ENCODE peak calls at places on chromosomes 2 and 18, in eight cellular contexts. R is naive thymus-derived CD4-positive, alpha-beta T cell; Q is right lobe of liver; P is keratinocyte; H is body of pancreas; B is tibial artery; V is left lung; Y is GM23248. N is an unnamed sample.

GRCh38 chr2:231263118-231263831 is 64.8 kb downstream of the ARMC9 start:
- DNase-seq in B (no peak), V (no peak), P (no peak), R (no peak), Y (no peak), Q (no peak), H (peak; percentile 70), N (no peak)

GRCh38 chr2:170145675-170146432 is 32.1 kb upstream of the MYO3B start:
- DNase-seq in Y (no peak), P (no peak), R (no peak), B (no peak), V (no peak), H (no peak), Q (no peak), N (no peak)

GRCh38 chr2:228245601-228246000 is 64.1 kb upstream of the SPHKAP start:
- DNase-seq in Y (no peak), P (no peak), B (no peak), Q (no peak), R (no peak), V (no peak), H (no peak), N (no peak)

GRCh38 chr18:32378705-32379104 is 92.0 kb downstream of the GAREM1 start:
- DNase-seq in Y (peak; percentile 43), Q (peak; percentile 60), R (no peak), V (no peak), H (peak; percentile 93), B (no peak), P (no peak), N (no peak)

GRCh38 chr2:105765415-105766299 is 20.9 kb downstream of the NCK2 start:
- DNase-seq in R (no peak), V (no peak), P (peak; percentile 28), B (no peak), Y (no peak), H (no peak), Q (no peak), N (no peak)

GRCh38 chr2:233387225-233387624 is 32.9 kb downstream of the DGKD start:
- DNase-seq in Q (no peak), P (no peak), Y (no peak), V (no peak), B (peak; percentile 80), H (no peak), R (no peak), N (no peak)

GRCh38 chr2:71223767-71224333 is 3.1 kb downstream of the PAIP2B start:
- DNase-seq in R (no peak), P (no peak), V (peak; percentile 36), Q (peak; percentile 67), H (peak; percentile 75), B (no peak), Y (peak; percentile 63), N (peak; percentile 14)

GRCh38 chr2:53969285-53970094 is 1.3 kb downstream of the PSME4 start:
- DNase-seq in B (no peak), H (no peak), Q (no peak), V (no peak), P (no peak), R (no peak), Y (peak; percentile 86), N (no peak)

GRCh38 chr2:30334738-30335426 is 103.5 kb downstream of the LBH start:
- DNase-seq in R (no peak), P (no peak), H (peak; percentile 36), V (no peak), B (no peak), Q (no peak), Y (no peak), N (no peak)

GRCh38 chr2:157182834-157183396 is 74.6 kb upstream of the GALNT5 start:
- DNase-seq in Y (peak; percentile 86), Q (no peak), P (no peak), R (no peak), B (no peak), V (no peak), H (no peak), N (no peak)

GRCh38 chr2:135230150-135230549 is 178.1 kb downstream of the RAB3GAP1 start:
- DNase-seq in B (no peak), P (no peak), R (no peak), V (no peak), Y (no peak), H (no peak), Q (no peak), N (no peak)

GRCh38 chr18:70368903-70369302 is 80.1 kb downstream of the SOCS6 start:
- DNase-seq in R (no peak), V (no peak), Q (no peak), H (no peak), B (no peak), Y (peak; percentile 52), P (no peak), N (no peak)

GRCh38 chr2:96888082-96889011 is 18.5 kb upstream of the SEMA4C start:
- DNase-seq in V (peak; percentile 72), Q (no peak), P (no peak), Y (no peak), B (peak; percentile 83), R (no peak), H (peak; percentile 59), N (no peak)

GRCh38 chr18:36130883-36131653 is 1.4 kb downstream of the ELP2 start:
- DNase-seq in B (no peak), V (no peak), Q (no peak), P (no peak), R (no peak), Y (no peak), H (no peak), N (no peak)
- H3K4me3 ChIP-seq in B (peak overlapping the region; percentile 81), V (peak overlapping the region; percentile 86), Q (peak overlapping the region; percentile 65), P (peak overlapping the region; percentile 95), R (peak overlapping the region; percentile 99), Y (peak overlapping the region; percentile 92), H (no peak overlapping the region), N (peak overlapping the region; percentile 93)

GRCh38 chr2:15184491-15184890 is 376.6 kb downstream of the NBAS start:
- DNase-seq in Y (no peak), B (no peak), Q (no peak), V (no peak), P (no peak), H (no peak), R (no peak), N (no peak)
- H3K36me3 ChIP-seq in Y (peaks cover 15% of the 10 kb centered on the region), B (peaks cover 17% of the 10 kb centered on the region), Q (no peaks in the 10 kb centered on the region), V (no peaks in the 10 kb centered on the region), P (no peaks in the 10 kb centered on the region), H (no peaks in the 10 kb centered on the region), R (peaks cover 5% of the 10 kb centered on the region), N (no peaks in the 10 kb centered on the region)

GRCh38 chr2:112260295-112260625 is 5.4 kb upstream of the ZC3H8 start:
- DNase-seq in V (no peak), R (no peak), Q (no peak), P (no peak), B (no peak), Y (no peak), H (no peak), N (no peak)

GRCh38 chr2:112262876-112263275 is 8.0 kb upstream of the ZC3H8 start:
- DNase-seq in B (no peak), P (no peak), Q (no peak), V (no peak), Y (no peak), R (no peak), H (no peak), N (no peak)

GRCh38 chr2:112257575-112257974 is 2.7 kb upstream of the ZC3H8 start:
- DNase-seq in H (no peak), B (no peak), Q (no peak), P (no peak), R (no peak), Y (peak; percentile 53), V (no peak), N (no peak)

GRCh38 chr2:112256654-112257053 is 1.8 kb upstream of the ZC3H8 start:
- DNase-seq in H (no peak), V (no peak), Q (no peak), Y (no peak), B (no peak), P (no peak), R (no peak), N (no peak)

GRCh38 chr2:112259509-112260294 is 4.9 kb upstream of the ZC3H8 start:
- DNase-seq in H (peak; percentile 85), P (peak; percentile 21), V (peak; percentile 82), Q (peak; percentile 85), B (peak; percentile 89), R (peak; percentile 75), Y (peak; percentile 83), N (peak; percentile 88)
- H3K4me3 ChIP-seq in H (no peak overlapping the region), P (peak overlapping the region; percentile 39), V (no peak overlapping the region), Q (no peak overlapping the region), B (no peak overlapping the region), R (peak overlapping the region; percentile 36), Y (peak overlapping the region; percentile 54), N (no peak overlapping the region)

GRCh38 chr2:12267042-12267441 is 449.7 kb upstream of the TRIB2 start:
- DNase-seq in Q (no peak), H (no peak), B (no peak), V (no peak), P (no peak), R (no peak), Y (no peak), N (no peak)
- H3K36me3 ChIP-seq in Q (no peaks in the 10 kb centered on the region), H (no peaks in the 10 kb centered on the region), B (no peaks in the 10 kb centered on the region), V (no peaks in the 10 kb centered on the region), P (no peaks in the 10 kb centered on the region), R (no peaks in the 10 kb centered on the region), Y (no peaks in the 10 kb centered on the region), N (no peaks in the 10 kb centered on the region)

GRCh38 chr18:45312727-45313126 is 302.5 kb upstream of the SLC14A2 start:
- DNase-seq in P (no peak), H (no peak), Q (no peak), R (no peak), Y (no peak), V (no peak), B (no peak), N (no peak)

GRCh38 chr18:45320724-45321123 is 294.6 kb upstream of the SLC14A2 start:
- DNase-seq in P (no peak), Y (peak; percentile 79), R (no peak), B (no peak), H (no peak), Q (no peak), V (no peak), N (no peak)

GRCh38 chr18:45321520-45321919 is 293.8 kb upstream of the SLC14A2 start:
- DNase-seq in Y (no peak), P (no peak), V (no peak), Q (no peak), R (no peak), B (no peak), H (peak; percentile 50), N (no peak)

GRCh38 chr18:45316127-45316526 is 299.1 kb upstream of the SLC14A2 start:
- DNase-seq in P (no peak), R (no peak), Y (no peak), H (no peak), V (no peak), Q (no peak), B (no peak), N (no peak)
- H3K4me3 ChIP-seq in P (no peak overlapping the region), R (no peak overlapping the region), Y (no peak overlapping the region), H (no peak overlapping the region), V (no peak overlapping the region), Q (no peak overlapping the region), B (no peak overlapping the region), N (no peak overlapping the region)

DNA sequence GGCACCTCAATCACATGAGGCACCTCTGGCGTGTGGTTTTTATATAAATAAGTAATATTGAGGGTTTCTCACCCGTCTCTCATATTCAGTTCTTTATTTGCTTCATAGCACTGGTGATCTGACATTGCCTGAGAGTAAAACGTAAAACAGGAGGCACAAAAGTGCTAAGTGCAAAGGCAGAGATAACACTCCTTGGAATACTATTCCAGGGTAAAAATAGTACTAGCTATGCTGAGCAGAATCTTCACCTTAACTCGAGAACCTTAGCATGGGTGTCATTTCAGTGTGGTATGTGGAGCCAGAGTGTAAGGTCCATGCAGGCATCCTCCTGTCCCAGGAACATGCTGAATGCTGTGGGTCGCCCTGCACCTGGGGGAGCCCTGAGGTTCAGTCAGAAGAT is 26.9 kb downstream of the ZCCHC2 start:
- DNase-seq in Q (no peak), B (no peak), P (no peak), R (no peak), Y (no peak), H (no peak), V (no peak), N (no peak)
- H3K36me3 ChIP-seq in Q (no peaks in the 10 kb centered on the region), B (peaks cover 74% of the 10 kb centered on the region), P (peaks cover 9% of the 10 kb centered on the region), R (peaks cover 4% of the 10 kb centered on the region), Y (peaks cover 7% of the 10 kb centered on the region), H (no peaks in the 10 kb centered on the region), V (no peaks in the 10 kb centered on the region), N (peaks cover 48% of the 10 kb centered on the region)

N was measured in HAP-1.